ENCODE peak calls at places on chromosome 12, in eight cellular contexts. One of them, this sample, is unnamed.

GRCh38 chr12:108985750-108986149 is 35.1 kb downstream of the SVOP start:
- DNase-seq in lung: no peak
- DNase-seq in DND-41: no peak
- DNase-seq in stomach: no peak
- DNase-seq in A549: no peak
- DNase-seq in upper lobe of left lung: no peak
- DNase-seq in dorsolateral prefrontal cortex: no peak
- DNase-seq in IMR-90: no peak
- DNase-seq in this sample: no peak

GRCh38 chr12:104751024-104751570 is 207.0 kb downstream of the SLC41A2 start:
- DNase-seq in lung: no peak
- DNase-seq in DND-41: no peak
- DNase-seq in stomach: no peak
- DNase-seq in A549: no peak
- DNase-seq in upper lobe of left lung: no peak
- DNase-seq in dorsolateral prefrontal cortex: no peak
- DNase-seq in IMR-90: no peak
- DNase-seq in this sample: no peak

GRCh38 chr12:80553316-80553715 is 109.3 kb downstream of the PTPRQ start:
- DNase-seq in lung: no peak
- DNase-seq in DND-41: no peak
- DNase-seq in stomach: no peak
- DNase-seq in A549: peak
- DNase-seq in upper lobe of left lung: no peak
- DNase-seq in dorsolateral prefrontal cortex: no peak
- DNase-seq in IMR-90: peak
- DNase-seq in this sample: no peak

GRCh38 chr12:72272731-72273498 is 745 bp downstream of the TRHDE start:
- DNase-seq in lung: no peak
- DNase-seq in DND-41: no peak
- DNase-seq in stomach: no peak
- DNase-seq in A549: no peak
- DNase-seq in upper lobe of left lung: peak
- DNase-seq in dorsolateral prefrontal cortex: peak
- DNase-seq in IMR-90: peak
- DNase-seq in this sample: no peak

GRCh38 chr12:91250273-91250672 is 67.7 kb upstream of the DCN start:
- DNase-seq in lung: no peak
- DNase-seq in DND-41: no peak
- DNase-seq in stomach: no peak
- DNase-seq in A549: no peak
- DNase-seq in upper lobe of left lung: no peak
- DNase-seq in dorsolateral prefrontal cortex: no peak
- DNase-seq in IMR-90: peak
- DNase-seq in this sample: no peak

GRCh38 chr12:53251477-53252348 is 16.4 kb upstream of the ESPL1 start:
- DNase-seq in lung: peak
- DNase-seq in DND-41: peak
- DNase-seq in stomach: peak
- DNase-seq in A549: peak
- DNase-seq in upper lobe of left lung: peak
- DNase-seq in dorsolateral prefrontal cortex: peak
- DNase-seq in IMR-90: peak
- DNase-seq in this sample: peak

GRCh38 chr12:104376650-104377506 is 73.3 kb downstream of the EID3 start:
- DNase-seq in lung: no peak
- DNase-seq in DND-41: no peak
- DNase-seq in stomach: no peak
- DNase-seq in A549: no peak
- DNase-seq in upper lobe of left lung: no peak
- DNase-seq in dorsolateral prefrontal cortex: no peak
- DNase-seq in IMR-90: peak
- DNase-seq in this sample: no peak

GRCh38 chr12:68610435-68611093 is at the start of gene RAP1B:
- DNase-seq in lung: peak
- DNase-seq in DND-41: peak
- DNase-seq in stomach: peak
- DNase-seq in A549: peak
- DNase-seq in upper lobe of left lung: peak
- DNase-seq in dorsolateral prefrontal cortex: peak
- DNase-seq in IMR-90: peak
- DNase-seq in this sample: peak

GRCh38 chr12:113818833-113819232 is 147.3 kb downstream of the RBM19 start:
- DNase-seq in lung: no peak
- DNase-seq in DND-41: peak
- DNase-seq in stomach: no peak
- DNase-seq in A549: peak
- DNase-seq in upper lobe of left lung: no peak
- DNase-seq in dorsolateral prefrontal cortex: no peak
- DNase-seq in IMR-90: no peak
- DNase-seq in this sample: no peak

GRCh38 chr12:85829391-85829790 is 6.8 kb downstream of the RASSF9 start:
- DNase-seq in lung: no peak
- DNase-seq in DND-41: no peak
- DNase-seq in stomach: no peak
- DNase-seq in A549: no peak
- DNase-seq in upper lobe of left lung: no peak
- DNase-seq in dorsolateral prefrontal cortex: no peak
- DNase-seq in IMR-90: peak
- DNase-seq in this sample: no peak

DNA sequence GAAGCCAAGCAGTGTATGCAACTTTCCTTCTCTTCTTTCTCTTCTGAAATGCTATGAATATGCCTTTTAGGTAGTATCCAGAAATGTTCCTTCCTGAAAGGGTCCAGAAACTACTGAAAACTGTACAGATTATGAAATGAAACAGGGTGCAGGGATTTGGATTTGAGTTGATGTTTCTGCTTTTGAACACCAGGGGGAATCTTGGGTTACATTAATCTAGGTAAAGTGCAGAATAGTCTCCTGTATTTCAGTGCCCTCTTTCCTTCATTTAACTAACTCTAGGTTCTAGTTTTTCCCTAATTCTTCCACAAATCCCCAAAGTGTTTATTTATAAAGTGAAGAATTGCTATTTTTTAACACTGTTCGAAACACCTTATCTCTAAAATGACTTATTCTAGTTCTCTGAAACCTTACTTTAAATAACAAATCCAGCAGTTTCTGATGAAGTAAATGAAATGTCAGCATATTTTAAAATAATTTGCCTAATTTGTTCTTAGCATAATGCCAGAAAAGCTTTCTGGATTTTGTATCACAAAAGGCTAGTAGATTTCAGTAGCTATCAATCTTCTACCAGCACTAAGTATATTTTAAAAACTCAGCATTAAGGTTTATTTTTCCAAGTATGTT is 111.9 kb downstream of the LRRK2 start:
- DNase-seq in lung: no peak
- DNase-seq in DND-41: no peak
- DNase-seq in stomach: no peak
- DNase-seq in A549: peak
- DNase-seq in upper lobe of left lung: no peak
- DNase-seq in dorsolateral prefrontal cortex: no peak
- DNase-seq in IMR-90: peak
- DNase-seq in this sample: no peak
- H3K27ac ChIP-seq in lung: no peak
- H3K27ac ChIP-seq in DND-41: no peak
- H3K27ac ChIP-seq in stomach: no peak
- H3K27ac ChIP-seq in A549: no peak
- H3K27ac ChIP-seq in upper lobe of left lung: no peak
- H3K27ac ChIP-seq in dorsolateral prefrontal cortex: no peak
- H3K27ac ChIP-seq in IMR-90: no peak
- H3K27ac ChIP-seq in this sample: no peak

DNA sequence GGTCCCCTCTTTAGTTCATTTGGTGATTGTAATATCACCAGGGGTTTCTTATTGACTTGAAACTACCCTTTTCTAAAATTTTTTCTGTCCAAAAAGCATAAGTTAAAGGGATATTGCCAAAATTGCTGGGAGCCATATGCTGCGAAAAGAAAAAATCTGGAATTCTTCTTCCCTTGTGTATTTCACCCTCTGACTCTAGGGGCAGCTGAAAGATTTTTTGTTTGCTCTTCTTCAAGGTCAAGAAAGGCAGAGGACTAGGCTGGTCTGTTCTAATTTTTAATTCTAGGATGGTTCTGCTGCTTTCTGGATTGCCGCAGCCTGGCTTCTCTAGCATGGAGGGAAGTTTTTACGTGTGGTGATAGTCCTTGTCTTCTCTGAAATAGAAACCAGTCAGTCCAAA is 61.6 kb downstream of the FBXL14 start:
- DNase-seq in lung: no peak
- DNase-seq in DND-41: no peak
- DNase-seq in stomach: no peak
- DNase-seq in A549: no peak
- DNase-seq in upper lobe of left lung: no peak
- DNase-seq in dorsolateral prefrontal cortex: no peak
- DNase-seq in IMR-90: no peak
- DNase-seq in this sample: no peak
- TF ChIP-seq CTCF in lung: no peak
- TF ChIP-seq CTCF in DND-41: no peak
- TF ChIP-seq CTCF in stomach: no peak
- TF ChIP-seq CTCF in A549: no peak
- TF ChIP-seq CTCF in upper lobe of left lung: no peak
- TF ChIP-seq CTCF in dorsolateral prefrontal cortex: no peak
- TF ChIP-seq CTCF in IMR-90: peak
- TF ChIP-seq CTCF in this sample: no peak

GRCh38 chr12:49296034-49296835 is 1.3 kb downstream of the PRPH start:
- DNase-seq in lung: peak
- DNase-seq in DND-41: no peak
- DNase-seq in stomach: peak
- DNase-seq in A549: peak
- DNase-seq in upper lobe of left lung: peak
- DNase-seq in dorsolateral prefrontal cortex: no peak
- DNase-seq in IMR-90: no peak
- DNase-seq in this sample: no peak

GRCh38 chr12:49297695-49298060 is 2.7 kb downstream of the PRPH start:
- DNase-seq in lung: no peak
- DNase-seq in DND-41: no peak
- DNase-seq in stomach: no peak
- DNase-seq in A549: no peak
- DNase-seq in upper lobe of left lung: no peak
- DNase-seq in dorsolateral prefrontal cortex: no peak
- DNase-seq in IMR-90: no peak
- DNase-seq in this sample: no peak

GRCh38 chr12:49295087-49296001 is at the start of gene PRPH:
- DNase-seq in lung: no peak
- DNase-seq in DND-41: no peak
- DNase-seq in stomach: no peak
- DNase-seq in A549: no peak
- DNase-seq in upper lobe of left lung: peak
- DNase-seq in dorsolateral prefrontal cortex: no peak
- DNase-seq in IMR-90: no peak
- DNase-seq in this sample: no peak

GRCh38 chr12:49298160-49298559 is 3.2 kb downstream of the PRPH start:
- DNase-seq in lung: no peak
- DNase-seq in DND-41: no peak
- DNase-seq in stomach: no peak
- DNase-seq in A549: no peak
- DNase-seq in upper lobe of left lung: no peak
- DNase-seq in dorsolateral prefrontal cortex: no peak
- DNase-seq in IMR-90: no peak
- DNase-seq in this sample: no peak

GRCh38 chr12:49296836-49297694 is 2.1 kb downstream of the PRPH start:
- DNase-seq in lung: peak
- DNase-seq in DND-41: no peak
- DNase-seq in stomach: peak
- DNase-seq in A549: peak
- DNase-seq in upper lobe of left lung: peak
- DNase-seq in dorsolateral prefrontal cortex: no peak
- DNase-seq in IMR-90: no peak
- DNase-seq in this sample: no peak
- H3K4me3 ChIP-seq in lung: no peak
- H3K4me3 ChIP-seq in DND-41: no peak
- H3K4me3 ChIP-seq in stomach: peak
- H3K4me3 ChIP-seq in A549: peak
- H3K4me3 ChIP-seq in upper lobe of left lung: peak
- H3K4me3 ChIP-seq in dorsolateral prefrontal cortex: peak
- H3K4me3 ChIP-seq in IMR-90: no peak
- H3K4me3 ChIP-seq in this sample: peak

GRCh38 chr12:124637586-124637985 is 70.2 kb upstream of the NCOR2 start:
- DNase-seq in lung: no peak
- DNase-seq in DND-41: no peak
- DNase-seq in stomach: peak
- DNase-seq in A549: no peak
- DNase-seq in upper lobe of left lung: peak
- DNase-seq in dorsolateral prefrontal cortex: no peak
- DNase-seq in IMR-90: no peak
- DNase-seq in this sample: peak
- H3K27ac ChIP-seq in lung: no peak
- H3K27ac ChIP-seq in DND-41: no peak
- H3K27ac ChIP-seq in stomach: no peak
- H3K27ac ChIP-seq in A549: peak
- H3K27ac ChIP-seq in upper lobe of left lung: no peak
- H3K27ac ChIP-seq in dorsolateral prefrontal cortex: no peak
- H3K27ac ChIP-seq in IMR-90: no peak
- H3K27ac ChIP-seq in this sample: peak

DNA sequence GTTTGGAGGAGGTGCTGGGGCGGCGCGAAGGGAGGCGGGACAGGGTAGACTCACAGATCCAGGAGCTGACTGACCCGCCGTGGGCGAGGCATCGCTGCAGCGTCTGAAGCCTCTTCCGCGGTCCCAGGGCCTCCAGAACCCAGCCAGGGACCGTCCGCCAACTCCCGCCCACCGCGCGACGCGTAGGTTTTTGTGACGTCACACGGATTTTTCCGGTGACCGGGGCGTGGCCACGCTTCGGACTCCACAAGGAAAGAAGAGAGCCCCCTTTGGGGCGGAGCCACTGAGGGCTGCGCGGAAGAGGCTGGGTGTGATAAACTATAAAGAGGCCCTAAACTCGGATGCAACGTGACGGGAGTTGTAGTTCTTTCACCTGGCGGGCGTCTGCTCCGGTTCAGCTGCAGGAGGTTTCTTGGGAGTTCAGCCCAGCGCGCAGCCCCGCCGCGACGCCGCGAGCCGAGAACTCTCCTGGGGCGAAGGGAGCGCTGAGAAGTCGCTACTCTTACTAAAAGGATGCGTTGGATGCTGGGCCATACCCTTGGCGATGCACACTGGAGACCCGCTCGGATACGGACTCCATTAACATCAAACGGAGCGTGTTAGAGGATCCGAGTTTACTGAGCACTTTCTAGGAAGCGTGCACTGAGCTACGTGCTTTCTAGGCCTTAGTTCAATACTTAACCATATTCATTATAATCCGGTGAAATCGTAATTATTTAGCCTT is at the start of gene AMN1:
- DNase-seq in lung: peak
- DNase-seq in DND-41: peak
- DNase-seq in stomach: peak
- DNase-seq in A549: peak
- DNase-seq in upper lobe of left lung: peak
- DNase-seq in dorsolateral prefrontal cortex: peak
- DNase-seq in IMR-90: peak
- DNase-seq in this sample: peak
- TF ChIP-seq CTCF in lung: no peak
- TF ChIP-seq CTCF in DND-41: no peak
- TF ChIP-seq CTCF in stomach: no peak
- TF ChIP-seq CTCF in A549: no peak
- TF ChIP-seq CTCF in upper lobe of left lung: peak
- TF ChIP-seq CTCF in dorsolateral prefrontal cortex: no peak
- TF ChIP-seq CTCF in IMR-90: peak
- TF ChIP-seq CTCF in this sample: peak